ENCODE peak calls at places on chromosomes 1 and 21, in six cellular contexts. H is AG04449; W is dermis microvascular lymphatic vessel endothelial cell; R is activated CD8-positive, alpha-beta memory T cell treated with anti-CD3 and anti-CD28 coated beads for 48 hours; B is GM12864; Y is Panc1. J is an unnamed sample.

GRCh38 chr1:51088474-51088873 is 13.6 kb upstream of the C1orf185 start:
- DNase-seq in W (no peak), B (no peak), R (no peak), Y (peak; percentile 5), H (no peak), J (no peak)

GRCh38 chr1:7388141-7388487 is 383.0 kb upstream of the VAMP3 start:
- DNase-seq in Y (no peak), B (no peak), R (no peak), W (no peak), H (no peak), J (no peak)

GRCh38 chr1:150551049-150551783 is 2.0 kb downstream of the ADAMTSL4 start:
- DNase-seq in R (no peak), W (no peak), H (no peak), B (no peak), Y (no peak), J (no peak)

GRCh38 chr1:206476591-206476990 is 6.3 kb downstream of the IKBKE start:
- DNase-seq in W (no peak), B (no peak), R (no peak), Y (no peak), H (no peak), J (no peak)

GRCh38 chr1:116521186-116521585 is 49.6 kb downstream of the CD58 start:
- DNase-seq in Y (no peak), H (no peak), B (no peak), R (no peak), W (no peak), J (no peak)

GRCh38 chr1:222653178-222653827 is 35.4 kb downstream of the MIA3 start:
- DNase-seq in H (no peak), B (peak; percentile 25), Y (no peak), R (no peak), W (no peak), J (peak; percentile 48)

GRCh38 chr1:181504294-181505115 is 21.2 kb downstream of the CACNA1E start:
- DNase-seq in Y (no peak), H (no peak), R (no peak), B (peak; percentile 85), W (no peak), J (peak; percentile 84)

GRCh38 chr1:87024936-87025537 is 110.6 kb downstream of the HS2ST1 start:
- DNase-seq in H (no peak), B (peak; percentile 26), Y (peak; percentile 47), W (no peak), R (no peak), J (peak; percentile 24)

GRCh38 chr1:36442337-36442736 is 7.9 kb downstream of the OSCP1 start:
- DNase-seq in R (no peak), W (no peak), Y (no peak), B (no peak), H (no peak), J (no peak)

GRCh38 chr1:171403396-171403795 is 81.9 kb upstream of the PRRC2C start:
- DNase-seq in W (no peak), R (no peak), Y (no peak), H (no peak), B (no peak), J (no peak)

GRCh38 chr21:35252831-35253230 is 203.7 kb upstream of the RUNX1 start:
- DNase-seq in Y (no peak), R (no peak), H (no peak), B (no peak), W (no peak), J (no peak)

GRCh38 chr1:167752219-167752985 is 30.6 kb downstream of the MPZL1 start:
- DNase-seq in R (no peak), B (no peak), Y (no peak), H (no peak), W (no peak), J (no peak)

GRCh38 chr1:11051781-11052510 is 4.9 kb upstream of the MASP2 start:
- DNase-seq in W (no peak), B (no peak), Y (no peak), H (no peak), R (no peak), J (no peak)

GRCh38 chr1:222865718-222866117 is 50.9 kb downstream of the DISP1 start:
- DNase-seq in B (no peak), W (no peak), H (no peak), R (no peak), Y (no peak), J (no peak)

GRCh38 chr1:33359931-33360330 is 39.0 kb upstream of the A3GALT2 start:
- DNase-seq in R (no peak), B (no peak), Y (no peak), H (no peak), W (no peak), J (no peak)

GRCh38 chr1:205477121-205477758 is 21.4 kb upstream of the BLACAT1 start:
- DNase-seq in Y (no peak), R (no peak), B (no peak), W (no peak), H (no peak), J (no peak)

GRCh38 chr1:8154621-8155052 is 128.5 kb upstream of the ERRFI1 start:
- DNase-seq in Y (no peak), R (no peak), W (no peak), B (no peak), H (no peak), J (no peak)

GRCh38 chr1:228178737-228179720 is 13.4 kb downstream of the IBA57 start:
- DNase-seq in Y (no peak), H (no peak), R (no peak), B (no peak), W (no peak), J (no peak)

GRCh38 chr1:47934243-47934805 is 62.9 kb downstream of the TRABD2B start:
- DNase-seq in H (no peak), W (no peak), B (no peak), Y (no peak), R (no peak), J (no peak)

GRCh38 chr1:236052227-236052993 is 12.5 kb downstream of the NID1 start:
- DNase-seq in R (no peak), Y (no peak), W (no peak), H (no peak), B (no peak), J (no peak)

GRCh38 chr1:43537423-43538142 is 6.9 kb downstream of the PTPRF start:
- DNase-seq in W (no peak), R (no peak), Y (no peak), B (no peak), H (no peak), J (no peak)

GRCh38 chr21:31503939-31504338 is 155.6 kb upstream of the SOD1 start:
- DNase-seq in H (no peak), Y (no peak), R (no peak), B (no peak), W (no peak), J (no peak)

GRCh38 chr21:44712203-44713028 is 1.0 kb upstream of the TSPEAR start:
- DNase-seq in W (no peak), B (no peak), Y (no peak), R (no peak), H (no peak), J (no peak)

GRCh38 chr21:32975811-32976507 is 49.8 kb upstream of the OLIG2 start:
- DNase-seq in Y (no peak), B (no peak), R (no peak), H (no peak), W (no peak), J (no peak)

GRCh38 chr1:90176530-90176929 is 181.6 kb downstream of the ZNF326 start:
- DNase-seq in Y (no peak), B (no peak), R (no peak), W (no peak), H (no peak), J (no peak)

GRCh38 chr1:212791261-212791675 is 309 bp downstream of the NSL1 start:
- DNase-seq in H (no peak), B (no peak), W (no peak), Y (no peak), R (no peak), J (no peak)

GRCh38 chr21:44433791-44434567 is 21.3 kb upstream of the LRRC3 start:
- DNase-seq in H (no peak), R (no peak), B (no peak), Y (no peak), W (no peak), J (no peak)

GRCh38 chr1:11331036-11331765 is 58.2 kb downstream of the UBIAD1 start:
- DNase-seq in H (no peak), R (no peak), Y (no peak), B (no peak), W (no peak), J (no peak)

GRCh38 chr1:53559854-53560571 is 100.8 kb downstream of the DMRTB1 start:
- DNase-seq in H (no peak), W (no peak), R (no peak), B (no peak), Y (no peak), J (no peak)

GRCh38 chr1:223140551-223140950 is 2.5 kb downstream of the TLR5 start:
- DNase-seq in Y (no peak), W (no peak), H (no peak), B (no peak), R (no peak), J (no peak)

GRCh38 chr1:154837679-154838171 is 32.4 kb downstream of the KCNN3 start:
- DNase-seq in R (no peak), H (no peak), Y (no peak), B (no peak), W (peak; percentile 51), J (peak; percentile 81)

GRCh38 chr1:41888756-41889155 is 30.0 kb downstream of the HIVEP3 start:
- DNase-seq in R (no peak), B (no peak), H (no peak), Y (no peak), W (no peak), J (no peak)

GRCh38 chr1:92485374-92486250 is 1.1 kb downstream of the GFI1 start:
- DNase-seq in Y (no peak), W (no peak), R (peak; percentile 77), H (no peak), B (peak; percentile 72), J (peak; percentile 84)

GRCh38 chr1:2556277-2557145 is at the start of gene TNFRSF14:
- DNase-seq in H (no peak), B (peak; percentile 41), W (peak; percentile 54), Y (no peak), R (peak; percentile 53), J (peak; percentile 74)

GRCh38 chr21:14482165-14482564 is 64.0 kb downstream of the SAMSN1 start:
- DNase-seq in H (no peak), R (no peak), W (no peak), Y (no peak), B (no peak), J (peak; percentile 20)

GRCh38 chr1:31521761-31522555 is 54.4 kb upstream of the TINAGL1 start:
- DNase-seq in B (no peak), Y (no peak), H (no peak), W (no peak), R (no peak), J (no peak)

GRCh38 chr1:161872506-161872905 is 106.4 kb downstream of the ATF6 start:
- DNase-seq in Y (no peak), B (no peak), H (no peak), R (no peak), W (no peak), J (no peak)

GRCh38 chr1:152167835-152168534 is 9.0 kb upstream of the RPTN start:
- DNase-seq in Y (no peak), H (peak; percentile 69), R (no peak), W (no peak), B (no peak), J (no peak)

GRCh38 chr1:42943166-42943565 is 15.5 kb downstream of the SLC2A1 start:
- DNase-seq in Y (no peak), W (no peak), H (no peak), B (no peak), R (no peak), J (no peak)